ENCODE peak calls at places on chromosome 11, in five cellular contexts. B, P, W, U and T are unnamed samples.

GRCh38 chr11:10038916-10039315 is 255.1 kb downstream of the SBF2 start:
- DNase-seq in P (no peak), W (no peak), U (no peak), B (no peak), T (no peak)

GRCh38 chr11:66888282-66888681 is 31.4 kb downstream of the LRFN4 start:
- DNase-seq in U (no peak), P (no peak), W (no peak), B (no peak), T (no peak)

GRCh38 chr11:81104051-81104450 is 1629.6 kb downstream of the FAM181B start:
- DNase-seq in W (peak; percentile 32), U (peak; percentile 7), B (no peak), P (no peak), T (no peak)

GRCh38 chr11:128507936-128508335 is 79.4 kb downstream of the ETS1 start:
- DNase-seq in W (no peak), U (no peak), B (no peak), P (no peak), T (no peak)

GRCh38 chr11:66050581-66051231 is 1.5 kb upstream of the SF3B2 start:
- DNase-seq in U (peak; percentile 47), W (no peak), B (no peak), P (no peak), T (no peak)

GRCh38 chr11:129372609-129373488 is 2.8 kb upstream of the BARX2 start:
- DNase-seq in P (no peak), W (peak; percentile 61), U (peak; percentile 66), B (no peak), T (no peak)

GRCh38 chr11:115552151-115552550 is 47.9 kb upstream of the CADM1 start:
- DNase-seq in W (no peak), U (no peak), B (no peak), P (no peak), T (no peak)

GRCh38 chr11:61054927-61055562 is 47.2 kb upstream of the CD5 start:
- DNase-seq in P (no peak), B (no peak), U (no peak), W (no peak), T (no peak)

GRCh38 chr11:125224391-125225015 is 60.0 kb downstream of the PKNOX2 start:
- DNase-seq in W (peak; percentile 53), U (peak; percentile 72), B (no peak), P (no peak), T (no peak)

GRCh38 chr11:8344346-8344745 is 80.7 kb upstream of the LMO1 start:
- DNase-seq in B (no peak), U (no peak), W (no peak), P (no peak), T (no peak)

GRCh38 chr11:103806130-103806900 is 230.1 kb upstream of the DDI1 start:
- DNase-seq in U (no peak), W (no peak), B (no peak), P (no peak), T (no peak)

GRCh38 chr11:11409916-11410315 is 56.9 kb upstream of the CSNK2A3 start:
- DNase-seq in B (no peak), U (no peak), P (no peak), W (no peak), T (no peak)

GRCh38 chr11:94602430-94603372 is 35.5 kb downstream of the PIWIL4 start:
- DNase-seq in P (no peak), B (peak; percentile 71), W (no peak), U (peak; percentile 71), T (peak; percentile 60)

GRCh38 chr11:115925568-115925904 is 421.3 kb upstream of the CADM1 start:
- DNase-seq in U (no peak), W (no peak), P (no peak), B (no peak), T (no peak)

GRCh38 chr11:76670475-76671235 is at the start of gene LRRC32:
- DNase-seq in W (peak; percentile 56), U (peak; percentile 62), B (peak; percentile 79), P (peak; percentile 55), T (no peak)

GRCh38 chr11:126790550-126790981 is 210.0 kb downstream of the KIRREL3 start:
- DNase-seq in B (no peak), W (peak; percentile 57), U (peak; percentile 38), P (no peak), T (no peak)

GRCh38 chr11:69948256-69949141 is 129.3 kb upstream of the FGF3 start:
- DNase-seq in B (peak; percentile 62), U (peak; percentile 55), P (no peak), W (peak; percentile 62), T (no peak)

GRCh38 chr11:126718319-126718718 is 282.3 kb downstream of the KIRREL3 start:
- DNase-seq in B (no peak), U (no peak), W (no peak), P (no peak), T (no peak)

GRCh38 chr11:47060807-47061206 is 115.9 kb downstream of the ARFGAP2 start:
- DNase-seq in B (no peak), W (no peak), U (peak; percentile 34), P (no peak), T (no peak)

GRCh38 chr11:132206993-132207392 is 836.6 kb downstream of the NTM start:
- DNase-seq in P (no peak), W (no peak), B (no peak), U (no peak), T (no peak)

GRCh38 chr11:100445231-100445735 is 241.8 kb upstream of the ARHGAP42 start:
- DNase-seq in U (peak; percentile 28), B (no peak), P (no peak), W (no peak), T (peak; percentile 19)

GRCh38 chr11:26950260-26950719 is 43.6 kb upstream of the FIBIN start:
- DNase-seq in B (peak; percentile 57), U (no peak), P (peak; percentile 31), W (no peak), T (no peak)

GRCh38 chr11:31986201-31986889 is 104.5 kb upstream of the RCN1 start:
- DNase-seq in P (no peak), B (no peak), U (peak; percentile 15), W (no peak), T (no peak)

GRCh38 chr11:103077553-103077952 is 14.4 kb downstream of the DCUN1D5 start:
- DNase-seq in B (no peak), W (no peak), P (no peak), U (no peak), T (no peak)

GRCh38 chr11:66333896-66334604 is 2.2 kb downstream of the RIN1 start:
- DNase-seq in B (peak; percentile 52), P (no peak), U (peak; percentile 34), W (no peak), T (no peak)

GRCh38 chr11:62390727-62391126 is 28.1 kb upstream of the SCGB1A1 start:
- DNase-seq in W (no peak), B (no peak), U (no peak), P (no peak), T (no peak)

GRCh38 chr11:123386746-123387510 is 43.1 kb upstream of the GRAMD1B start:
- DNase-seq in U (no peak), P (no peak), B (no peak), W (no peak), T (no peak)

GRCh38 chr11:44789466-44789865 is 62.7 kb downstream of the TSPAN18 start:
- DNase-seq in W (no peak), U (no peak), P (no peak), B (no peak), T (no peak)

GRCh38 chr11:2699185-2699530 is 636 bp downstream of the KCNQ1OT1 start:
- DNase-seq in U (peak; percentile 37), B (peak; percentile 76), W (peak; percentile 28), P (no peak), T (no peak)

GRCh38 chr11:120545813-120546212 is 34.3 kb downstream of the GRIK4 start:
- DNase-seq in W (no peak), U (no peak), P (no peak), B (no peak), T (no peak)

GRCh38 chr11:34274712-34275398 is 83.0 kb downstream of the ABTB2 start:
- DNase-seq in U (no peak), W (no peak), B (peak; percentile 92), P (peak; percentile 95), T (peak; percentile 73)
- H3K27ac ChIP-seq in U (no peak overlapping the region), W (no peak overlapping the region), B (peak overlapping the region; percentile 44), P (no peak overlapping the region), T (no peak overlapping the region)

DNA sequence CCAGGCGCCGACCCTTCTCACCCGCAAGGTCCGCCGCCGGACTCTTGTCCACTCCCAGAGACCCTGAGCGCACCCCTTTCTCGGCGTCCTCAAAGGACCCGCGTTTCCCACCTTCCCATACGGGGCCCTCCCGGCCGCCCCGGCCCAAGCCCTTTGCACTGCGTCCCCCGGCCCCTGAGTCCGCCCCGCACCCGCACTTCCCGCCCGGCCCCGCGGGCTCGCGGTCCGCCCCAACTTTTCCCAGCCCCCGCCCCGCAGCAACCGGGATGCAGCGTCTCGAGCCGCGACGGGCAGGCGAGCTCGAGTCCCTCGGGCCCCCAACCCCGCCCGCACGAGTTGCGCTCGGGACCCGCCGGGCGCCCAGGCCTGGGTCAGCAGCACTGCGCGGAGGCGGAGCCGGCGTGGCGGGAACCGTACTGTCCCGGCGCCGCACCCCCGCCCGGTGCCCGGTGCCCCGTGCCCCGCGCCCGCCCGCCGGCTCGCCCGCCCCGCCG is 391 bp downstream of the SMCO4 start:
- DNase-seq in U (no peak), P (no peak), W (peak; percentile 45), B (no peak), T (peak; percentile 46)
- H3K27ac ChIP-seq in U (peak overlapping the region; percentile 79), P (peak overlapping the region; percentile 75), W (no peak overlapping the region), B (peak overlapping the region; percentile 81), T (peak overlapping the region; percentile 67)

DNA sequence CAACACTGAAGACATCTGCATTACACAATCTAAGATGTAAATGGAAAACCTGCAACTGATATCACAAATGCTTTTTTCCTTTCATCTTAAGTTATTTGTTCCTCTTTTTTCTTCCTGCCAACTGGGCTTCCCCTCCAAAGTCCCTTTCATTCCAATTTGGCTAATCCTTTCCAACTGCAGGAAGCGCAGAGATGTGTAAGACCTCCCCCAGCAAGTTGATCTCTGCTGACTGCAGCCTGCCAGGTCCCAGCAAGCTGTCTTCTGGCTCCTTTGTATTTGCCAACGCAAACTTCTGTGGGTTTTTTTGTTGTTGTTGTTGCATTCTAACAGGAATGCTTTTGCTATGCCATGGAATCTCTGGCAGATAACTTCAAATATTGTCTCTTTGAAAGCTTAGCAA is 38.5 kb upstream of the LRRC4C start:
- DNase-seq in P (no peak), U (peak; percentile 79), B (no peak), W (peak; percentile 55), T (no peak)
- H3K27ac ChIP-seq in P (no peak overlapping the region), U (peak overlapping the region; percentile 30), B (no peak overlapping the region), W (no peak overlapping the region), T (no peak overlapping the region)

GRCh38 chr11:736431-736830 is 10.8 kb upstream of the TALDO1 start:
- DNase-seq in U (no peak), W (no peak), P (no peak), B (no peak), T (no peak)

GRCh38 chr11:742571-743201 is 4.6 kb upstream of the TALDO1 start:
- DNase-seq in B (no peak), U (no peak), P (no peak), W (no peak), T (no peak)

GRCh38 chr11:742156-742546 is 5.1 kb upstream of the TALDO1 start:
- DNase-seq in U (no peak), W (no peak), P (no peak), B (no peak), T (no peak)

GRCh38 chr11:733072-733471 is 14.2 kb upstream of the TALDO1 start:
- DNase-seq in B (no peak), P (no peak), W (no peak), U (peak; percentile 35), T (no peak)

DNA sequence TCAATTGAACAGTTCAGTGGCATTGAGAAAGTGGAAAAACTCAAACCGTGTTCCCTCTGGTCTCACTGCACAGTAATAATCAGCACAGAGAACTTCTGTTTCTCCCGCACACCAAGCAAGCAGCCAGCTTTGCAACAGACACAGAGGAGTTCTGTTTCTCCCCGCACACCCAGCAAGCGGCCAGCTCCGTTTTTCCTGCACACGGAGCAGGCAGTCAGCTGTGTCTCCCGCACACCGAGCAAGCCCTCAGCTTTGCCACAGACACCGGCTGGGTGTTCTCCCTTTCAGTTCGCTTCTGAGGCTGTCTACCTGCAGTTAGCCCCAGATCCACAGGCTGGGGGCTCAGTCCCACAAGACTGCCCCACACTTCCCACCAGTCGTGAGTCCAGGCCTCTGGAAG is 9.9 kb upstream of the TALDO1 start:
- DNase-seq in B (no peak), W (no peak), P (no peak), U (no peak), T (no peak)
- H3K27ac ChIP-seq in B (no peak overlapping the region), W (no peak overlapping the region), P (no peak overlapping the region), U (no peak overlapping the region), T (peak overlapping the region; percentile 68)